ENCODE peak calls at places on chromosomes 1 and 21, in eight cellular contexts. L is heart right ventricle; S is brain microvascular endothelial cell; H is AG04450; W is tibial artery; O is CD8-positive, alpha-beta T cell; I is spleen; D is mammary epithelial cell. V is an unnamed sample.

GRCh38 chr21:36478941-36479340 is 981 bp downstream of the CLDN14 start:
- DNase-seq in L (no peak), S (peak; percentile 56), H (no peak), W (no peak), O (no peak), I (peak; percentile 39), D (no peak), V (no peak)

GRCh38 chr1:189693140-189693539 is 784.5 kb downstream of the BRINP3 start:
- DNase-seq in L (no peak), S (no peak), H (no peak), W (no peak), O (no peak), I (no peak), D (no peak), V (no peak)

GRCh38 chr1:7218210-7218832 is 433.1 kb downstream of the CAMTA1 start:
- DNase-seq in L (no peak), S (peak; percentile 48), H (no peak), W (no peak), O (no peak), I (no peak), D (peak; percentile 14), V (peak; percentile 50)

GRCh38 chr21:31348188-31348587 is 4.1 kb upstream of the TIAM1 start:
- DNase-seq in L (no peak), S (no peak), H (no peak), W (no peak), O (no peak), I (no peak), D (no peak), V (no peak)

GRCh38 chr1:2397007-2397679 is 5.5 kb downstream of the RER1 start:
- DNase-seq in L (no peak), S (no peak), H (no peak), W (no peak), O (no peak), I (no peak), D (no peak), V (no peak)

GRCh38 chr1:85976806-85977205 is 179.8 kb downstream of the COL24A1 start:
- DNase-seq in L (no peak), S (no peak), H (no peak), W (no peak), O (no peak), I (no peak), D (no peak), V (no peak)

GRCh38 chr1:224736619-224737352 is 120.7 kb downstream of the CNIH3 start:
- DNase-seq in L (peak; percentile 20), S (peak; percentile 34), H (no peak), W (peak; percentile 43), O (no peak), I (no peak), D (peak; percentile 20), V (no peak)

GRCh38 chr1:245177071-245177900 is 22.5 kb downstream of the KIF26B start:
- DNase-seq in L (no peak), S (no peak), H (no peak), W (no peak), O (no peak), I (no peak), D (no peak), V (peak; percentile 38)

GRCh38 chr1:12183095-12183794 is 16.5 kb downstream of the TNFRSF1B start:
- DNase-seq in L (no peak), S (no peak), H (no peak), W (no peak), O (no peak), I (peak; percentile 72), D (no peak), V (no peak)

GRCh38 chr1:24254783-24255182 is 64.4 kb upstream of the GRHL3 start:
- DNase-seq in L (no peak), S (no peak), H (no peak), W (no peak), O (no peak), I (no peak), D (no peak), V (no peak)

GRCh38 chr1:223010552-223011229 is 132.4 kb downstream of the TLR5 start:
- DNase-seq in L (no peak), S (no peak), H (no peak), W (no peak), O (no peak), I (no peak), D (no peak), V (no peak)

GRCh38 chr1:242057745-242058115 is 58.8 kb upstream of the MAP1LC3C start:
- DNase-seq in L (no peak), S (no peak), H (no peak), W (no peak), O (no peak), I (no peak), D (no peak), V (no peak)

GRCh38 chr1:9655127-9655723 is 3.7 kb downstream of the PIK3CD start:
- DNase-seq in L (no peak), S (no peak), H (no peak), W (no peak), O (no peak), I (no peak), D (no peak), V (no peak)

GRCh38 chr1:9651565-9652378 is at the start of gene PIK3CD:
- DNase-seq in L (peak; percentile 32), S (peak; percentile 8), H (no peak), W (no peak), O (no peak), I (peak; percentile 93), D (peak; percentile 25), V (no peak)

GRCh38 chr1:9653783-9654517 is 2.4 kb downstream of the PIK3CD start:
- DNase-seq in L (no peak), S (no peak), H (no peak), W (no peak), O (no peak), I (peak; percentile 79), D (no peak), V (no peak)

GRCh38 chr1:9652379-9653194 is 1.1 kb downstream of the PIK3CD start:
- DNase-seq in L (peak; percentile 39), S (peak; percentile 7), H (no peak), W (no peak), O (peak; percentile 46), I (peak; percentile 95), D (no peak), V (no peak)

DNA sequence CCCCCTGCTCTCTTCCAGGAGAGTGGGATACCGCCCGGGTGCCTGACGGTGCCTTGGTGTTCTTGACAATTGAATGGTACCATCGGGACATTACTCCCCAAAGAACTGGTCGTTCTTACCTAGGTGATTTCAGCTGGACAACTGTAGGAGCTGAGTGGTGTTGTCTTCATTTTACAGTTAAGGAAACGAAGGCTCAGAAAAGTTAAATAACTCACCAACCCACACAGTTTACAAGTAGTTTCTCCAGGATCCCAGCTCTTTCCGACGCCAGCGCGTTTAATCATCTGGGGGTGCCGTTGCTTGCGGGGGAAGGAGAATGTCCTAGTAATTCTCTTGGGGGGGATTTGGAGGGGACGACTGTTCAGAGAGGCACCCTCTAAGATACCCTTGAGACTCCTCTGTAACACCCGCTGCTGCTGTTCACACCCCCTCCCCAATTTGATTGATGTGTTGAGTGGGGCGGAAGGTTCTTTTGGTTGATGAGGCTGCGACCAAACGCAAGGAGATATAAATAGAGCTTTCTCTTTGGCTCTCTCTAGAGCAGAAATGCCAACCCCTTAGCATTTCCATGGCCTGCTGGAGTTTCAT is 1.8 kb downstream of the PIK3CD start:
- DNase-seq in L (no peak), S (no peak), H (no peak), W (no peak), O (no peak), I (no peak), D (no peak), V (no peak)
- H3K4me3 ChIP-seq in L (peak overlapping the region; percentile 61), S (no peak overlapping the region), H (no peak overlapping the region), W (peak overlapping the region; percentile 44), O (peak overlapping the region; percentile 86), I (peak overlapping the region; percentile 96), D (no peak overlapping the region), V (no peak overlapping the region)

DNA sequence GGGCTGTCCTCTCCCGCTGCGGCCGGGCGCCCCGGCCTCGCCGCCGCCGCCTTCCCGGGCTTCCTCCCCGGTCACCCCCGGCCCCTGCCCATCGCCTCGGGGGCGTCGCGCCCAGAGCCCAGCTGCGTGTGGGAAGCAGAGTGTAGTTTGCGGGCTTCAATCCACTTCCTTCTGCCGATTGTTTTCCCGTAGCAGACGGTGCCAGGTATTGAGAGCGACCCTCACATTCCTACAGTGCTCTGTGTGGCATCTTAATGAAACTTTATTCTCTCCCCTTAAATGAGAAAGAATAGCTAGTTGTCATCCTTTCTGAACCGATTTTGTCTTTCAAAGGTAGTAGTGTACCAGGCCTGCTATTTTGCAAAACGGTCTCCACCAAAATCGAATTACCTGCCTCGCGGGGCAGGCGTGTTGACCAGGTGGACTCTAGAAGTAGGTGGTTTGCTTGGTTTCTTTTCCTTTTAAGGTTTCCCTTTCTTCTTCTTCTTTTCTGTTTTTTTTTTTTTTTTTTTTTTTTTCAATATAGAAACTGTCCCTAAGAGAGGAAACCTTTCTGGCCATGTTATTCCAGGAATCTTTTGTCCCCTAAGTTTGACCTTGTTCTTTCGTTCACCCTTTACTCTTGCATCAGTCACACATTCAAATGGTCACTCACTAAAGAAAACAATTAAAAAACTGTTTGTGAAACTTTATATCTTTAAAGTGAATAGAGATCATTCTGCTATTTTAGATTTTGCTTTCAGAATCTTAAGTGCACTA is 881 bp downstream of the USP25 start:
- DNase-seq in L (no peak), S (no peak), H (no peak), W (peak; percentile 26), O (no peak), I (no peak), D (peak; percentile 19), V (peak; percentile 20)
- H3K27ac ChIP-seq in L (peak overlapping the region; percentile 96), S (peak overlapping the region; percentile 25), H (peak overlapping the region; percentile 53), W (peak overlapping the region; percentile 96), O (peak overlapping the region; percentile 69), I (peak overlapping the region; percentile 95), D (peak overlapping the region; percentile 76), V (peak overlapping the region; percentile 88)

DNA sequence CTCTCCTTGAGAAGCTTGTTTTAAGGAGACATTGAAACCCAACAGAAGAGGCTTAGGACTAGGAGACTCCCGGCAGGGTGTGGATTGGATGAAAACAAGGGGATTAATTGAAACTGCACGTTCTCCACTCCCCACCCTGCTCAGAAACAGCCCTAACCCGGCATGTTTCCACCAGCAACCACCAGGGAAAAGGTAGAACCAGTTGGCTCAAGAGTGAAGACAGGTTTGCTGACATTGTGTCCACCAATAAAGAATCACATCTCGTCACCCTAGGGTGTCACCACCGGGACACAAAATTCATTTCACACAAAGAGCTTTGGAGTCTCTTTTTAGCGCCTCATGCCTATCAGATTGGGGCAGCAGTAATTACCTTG is 20.4 kb upstream of the ATF3 start:
- DNase-seq in L (no peak), S (no peak), H (no peak), W (no peak), O (no peak), I (no peak), D (no peak), V (no peak)
- TF ChIP-seq CTCF in L (no peak), S (peak; percentile 29), H (no peak), W (no peak), O (no peak), I (no peak), D (no peak), V (no peak)

DNA sequence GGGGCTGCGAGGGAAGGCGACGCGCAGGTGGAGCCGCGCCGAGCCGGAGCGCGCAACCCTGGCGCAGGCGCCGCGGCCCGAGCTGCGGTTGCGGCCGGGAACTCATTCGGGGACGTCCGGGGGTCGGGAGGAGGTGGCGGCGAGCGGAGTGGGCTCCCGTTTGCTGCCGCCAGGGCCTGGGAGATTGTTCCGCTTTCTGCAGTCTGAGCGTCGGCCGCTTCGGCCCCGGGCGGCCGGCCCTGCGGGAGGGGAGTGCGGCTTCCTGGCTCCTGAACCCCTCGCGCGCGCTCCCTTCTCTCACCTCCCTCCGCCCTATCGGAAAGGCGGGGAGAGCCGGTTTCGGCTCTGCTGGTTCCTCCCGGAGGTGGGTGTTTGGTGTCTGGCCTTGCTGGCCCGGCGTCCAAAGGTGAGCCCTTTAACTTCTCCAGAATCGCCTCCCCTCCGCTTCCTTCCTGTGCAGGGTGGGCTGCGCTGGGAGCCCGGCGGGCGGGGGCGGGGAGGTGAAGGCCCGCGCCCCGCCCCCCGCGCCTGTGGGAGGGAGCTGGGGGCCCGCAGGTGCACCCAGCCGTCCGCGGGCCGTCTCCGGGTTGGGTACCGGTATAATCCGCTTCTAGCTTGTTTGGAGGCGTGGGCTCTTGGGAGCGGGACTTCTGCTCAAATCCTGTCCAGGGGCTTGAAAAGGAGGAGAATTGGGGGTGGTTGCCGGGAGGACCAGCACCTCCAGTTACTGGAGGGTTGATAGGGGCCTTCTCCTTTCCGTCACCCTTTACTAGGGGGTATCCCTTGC is 683 bp downstream of the LRRC8D start:
- DNase-seq in L (peak; percentile 53), S (no peak), H (no peak), W (no peak), O (peak; percentile 16), I (peak; percentile 94), D (peak; percentile 42), V (peak; percentile 56)
- H3K4me3 ChIP-seq in L (peak overlapping the region; percentile 96), S (peak overlapping the region; percentile 66), H (peak overlapping the region; percentile 75), W (peak overlapping the region; percentile 64), O (peak overlapping the region; percentile 82), I (peak overlapping the region; percentile 94), D (peak overlapping the region; percentile 65), V (peak overlapping the region; percentile 85)

V was measured in body of pancreas.